ENCODE peak calls at places on chromosomes 11 and 22, in six cellular contexts. R, I, W, H, V and J are unnamed samples.

GRCh38 chr11:36385121-36385530 is 89.0 kb downstream of the PRR5L start:
- DNase-seq in V (no peak), H (peak), W (peak), I (no peak), R (no peak), J (no peak)

GRCh38 chr11:109145287-109145686 is 276.7 kb upstream of the C11orf87 start:
- DNase-seq in H (no peak), R (no peak), V (no peak), I (no peak), W (no peak), J (no peak)

GRCh38 chr11:11977206-11977938 is 31.1 kb downstream of the DKK3 start:
- DNase-seq in I (no peak), H (peak), R (no peak), V (peak), W (no peak), J (no peak)

GRCh38 chr22:31695423-31695822 is 33.4 kb upstream of the PISD start:
- DNase-seq in V (no peak), I (no peak), R (no peak), H (no peak), W (no peak), J (no peak)

GRCh38 chr11:67271548-67272284 is 5.4 kb downstream of the GRK2 start:
- DNase-seq in W (peak), V (no peak), I (no peak), H (no peak), R (peak), J (peak)

GRCh38 chr22:26894766-26895485 is 237.5 kb downstream of the MIAT start:
- DNase-seq in R (no peak), V (peak), H (peak), I (no peak), W (peak), J (no peak)

GRCh38 chr22:35604671-35605457 is 12.3 kb downstream of the MB start:
- DNase-seq in W (peak), I (no peak), R (peak), V (no peak), H (no peak), J (no peak)

GRCh38 chr11:64251986-64252837 is 882 bp downstream of the PLCB3 start:
- DNase-seq in V (no peak), R (no peak), I (no peak), H (peak), W (no peak), J (no peak)

GRCh38 chr22:25680949-25681348 is 61.0 kb upstream of the MYO18B start:
- DNase-seq in V (no peak), H (no peak), R (no peak), I (no peak), W (no peak), J (no peak)

GRCh38 chr11:68543594-68543993 is 83.0 kb downstream of the PPP6R3 start:
- DNase-seq in V (no peak), I (no peak), W (no peak), H (no peak), R (no peak), J (no peak)

GRCh38 chr11:64607381-64608259 is 16.6 kb downstream of the SLC22A12 start:
- DNase-seq in V (no peak), R (no peak), I (no peak), W (no peak), H (peak), J (no peak)

GRCh38 chr11:32034149-32034548 is 56.7 kb upstream of the RCN1 start:
- DNase-seq in R (no peak), V (peak), I (no peak), W (no peak), H (peak), J (no peak)

GRCh38 chr11:108196901-108197300 is 25.5 kb downstream of the NPAT start:
- DNase-seq in H (no peak), I (no peak), R (no peak), V (no peak), W (no peak), J (peak)

GRCh38 chr11:34176980-34177319 is 71.5 kb downstream of the NAT10 start:
- DNase-seq in I (no peak), W (no peak), R (no peak), V (no peak), H (no peak), J (no peak)